ENCODE peak calls at places on chromosomes 12 and 14, in four cellular contexts. K is NB4, D is IMR-90, P is GM12892. U is an unnamed sample.

GRCh38 chr14:100237735-100238418 is 1.1 kb upstream of the YY1 start:
- DNase-seq in K (peak; percentile 80), P (peak; percentile 33), D (peak; percentile 35), U (no peak)

GRCh38 chr14:53368714-53369191 is 215.6 kb upstream of the DDHD1 start:
- DNase-seq in D (peak; percentile 88), P (no peak), K (no peak), U (no peak)

GRCh38 chr12:84056-84455 is 17.5 kb downstream of the IQSEC3 start:
- DNase-seq in K (no peak), P (no peak), D (no peak), U (no peak)

GRCh38 chr12:107405436-107405835 is 280.2 kb upstream of the PWP1 start:
- DNase-seq in P (no peak), K (no peak), D (no peak), U (no peak)

GRCh38 chr12:42094277-42094676 is 50.4 kb downstream of the GXYLT1 start:
- DNase-seq in K (peak; percentile 13), P (no peak), D (peak; percentile 72), U (no peak)

GRCh38 chr12:65106948-65107347 is 14.2 kb downstream of the WIF1 start:
- DNase-seq in P (no peak), K (no peak), D (peak; percentile 3), U (no peak)

GRCh38 chr14:89851031-89851430 is 103.5 kb downstream of the EFCAB11 start:
- DNase-seq in K (no peak), P (no peak), D (no peak), U (no peak)

GRCh38 chr14:57390806-57391562 is 598 bp downstream of the NAA30 start:
- DNase-seq in K (peak; percentile 58), D (peak; percentile 14), P (peak; percentile 10), U (peak; percentile 41)

GRCh38 chr12:32467959-32468863 is 68.9 kb downstream of the FGD4 start:
- DNase-seq in P (no peak), D (no peak), K (no peak), U (no peak)

GRCh38 chr12:16347391-16348298 is at the start of gene MGST1:
- DNase-seq in P (no peak), D (peak; percentile 59), K (peak; percentile 89), U (no peak)

GRCh38 chr14:64734990-64735389 is 30.8 kb downstream of the PLEKHG3 start:
- DNase-seq in K (no peak), P (no peak), D (no peak), U (no peak)

GRCh38 chr12:74689071-74689655 is 151.5 kb downstream of the ATXN7L3B start:
- DNase-seq in P (no peak), K (peak; percentile 62), D (peak; percentile 69), U (no peak)

GRCh38 chr14:57066887-57067513 is 201.7 kb downstream of the EXOC5 start:
- DNase-seq in K (peak; percentile 47), P (no peak), D (peak; percentile 2), U (no peak)

GRCh38 chr14:100774164-100774537 is 47.5 kb downstream of the DLK1 start:
- DNase-seq in P (no peak), D (no peak), K (no peak), U (no peak)

GRCh38 chr14:90039253-90040010 is 22.4 kb upstream of the KCNK13 start:
- DNase-seq in D (peak; percentile 24), K (no peak), P (no peak), U (no peak)

GRCh38 chr14:23379331-23380196 is 2.7 kb downstream of the CMTM5 start:
- DNase-seq in P (peak; percentile 82), K (peak; percentile 37), D (peak; percentile 17), U (no peak)

GRCh38 chr12:121792607-121793500 is 634 bp downstream of the RHOF start:
- DNase-seq in P (peak; percentile 55), D (no peak), K (peak; percentile 83), U (no peak)

GRCh38 chr14:24013654-24014514 is 25.2 kb downstream of the DHRS4L2 start:
- DNase-seq in K (peak; percentile 77), P (no peak), D (peak; percentile 71), U (no peak)

GRCh38 chr12:46266869-46267617 is 1.8 kb downstream of the SLC38A1 start:
- DNase-seq in D (peak; percentile 64), K (peak; percentile 74), P (peak; percentile 17), U (no peak)
- TF ChIP-seq POLR2A in D (peak; percentile 20), K (no peak), P (peak; percentile 31), U (no peak)

GRCh38 chr14:76964695-76965094 is 63.8 kb downstream of the IRF2BPL start:
- DNase-seq in D (no peak), P (no peak), K (no peak), U (no peak)
- TF ChIP-seq POLR2A in D (no peak), P (no peak), K (no peak), U (no peak)

GRCh38 chr12:109713187-109713984 is at the start of gene FAM222A:
- DNase-seq in P (peak; percentile 97), K (peak; percentile 99), D (peak; percentile 93), U (peak; percentile 68)
- TF ChIP-seq POLR2A in P (no peak), K (peak; percentile 73), D (peak; percentile 91), U (no peak)

DNA sequence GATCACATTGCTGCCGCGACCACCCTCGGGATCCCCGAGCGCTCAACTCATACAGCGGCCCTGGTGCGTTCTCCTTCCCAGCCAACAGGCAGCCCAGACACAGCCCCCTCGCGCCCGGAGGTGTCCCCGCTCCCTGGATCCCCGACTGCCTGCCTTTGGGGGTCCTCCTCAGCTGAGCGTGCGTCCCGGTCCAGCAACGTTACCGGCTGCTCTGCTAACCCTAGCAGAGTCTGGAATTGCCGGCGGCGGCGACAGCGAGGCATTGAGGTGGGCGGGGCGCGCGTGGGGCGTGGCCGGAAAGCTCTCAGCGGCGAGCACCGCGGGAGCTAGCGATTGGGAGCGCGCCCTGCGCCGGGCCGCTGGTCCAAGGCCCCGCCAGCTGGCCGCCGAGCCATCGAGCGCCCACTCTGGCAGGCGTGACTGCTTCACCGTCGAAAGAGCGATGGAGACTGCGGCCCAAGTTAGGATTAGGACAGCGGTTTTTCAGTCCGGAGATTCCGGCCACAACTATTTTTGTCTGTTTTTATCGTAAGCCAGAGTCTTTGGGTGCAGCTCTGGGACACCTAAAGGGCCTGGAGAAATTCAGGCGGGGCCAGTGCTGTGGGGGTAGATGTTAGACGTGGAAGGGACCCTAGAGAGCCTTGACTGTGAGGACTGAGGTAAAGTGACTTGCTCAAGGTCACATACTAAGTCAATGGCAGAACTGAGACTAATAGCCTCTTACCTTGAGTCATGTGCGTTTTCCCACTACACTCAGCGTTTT is at the start of gene HEATR5A:
- DNase-seq in D (peak; percentile 94), P (peak; percentile 82), K (peak; percentile 96), U (peak; percentile 44)
- TF ChIP-seq POLR2A in D (peak; percentile 99), P (peak; percentile 99), K (peak; percentile 77), U (peak; percentile 97)

DNA sequence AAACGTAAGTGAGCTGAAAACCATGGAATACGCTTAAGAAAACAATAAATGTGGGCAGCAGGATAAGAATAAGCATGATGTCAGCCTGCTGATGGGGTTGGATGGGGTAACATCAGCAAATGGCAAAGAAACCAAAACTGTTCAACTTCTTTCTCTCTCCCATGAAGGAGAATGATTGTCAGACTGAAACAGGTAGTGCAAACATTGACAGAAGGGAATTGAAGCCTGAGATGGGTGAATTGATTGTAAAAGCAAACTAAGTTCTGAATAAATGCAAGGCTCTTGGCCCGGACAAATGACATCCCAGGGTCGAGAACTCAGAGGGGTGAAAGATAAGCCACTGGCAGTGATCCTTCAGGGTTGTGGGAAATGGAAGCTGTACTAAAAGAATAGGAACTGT is 182.6 kb downstream of the ETV6 start:
- DNase-seq in D (no peak), P (no peak), K (no peak), U (no peak)
- TF ChIP-seq POLR2A in D (no peak), P (no peak), K (no peak), U (no peak)

GRCh38 chr14:55500219-55500701 is 59.8 kb upstream of the TBPL2 start:
- DNase-seq in P (no peak), K (no peak), D (no peak), U (no peak)
- TF ChIP-seq POLR2A in P (no peak), K (no peak), D (no peak), U (no peak)

GRCh38 chr14:67695394-67695949 is at the start of gene RDH11:
- DNase-seq in P (peak; percentile 72), K (peak; percentile 91), D (peak; percentile 89), U (peak; percentile 35)
- TF ChIP-seq POLR2A in P (peak; percentile 92), K (peak; percentile 81), D (peak; percentile 92), U (peak; percentile 88)

GRCh38 chr14:38527502-38527878 is 271.6 kb upstream of the CLEC14A start:
- DNase-seq in K (no peak), P (no peak), D (no peak), U (no peak)
- TF ChIP-seq POLR2A in K (no peak), P (no peak), D (no peak), U (no peak)

U was measured in esophagus squamous epithelium.